ENCODE peak calls at places on chromosomes 3 and 15, in nine cellular contexts. N, B, O, L, K, W, U, F and T are unnamed samples.

GRCh38 chr3:98521897-98522537 is 685 bp downstream of the CLDND1 start:
- DNase-seq in N (peak; percentile 12), B (no peak), O (no peak), L (peak; percentile 46), K (no peak), W (peak; percentile 2), U (peak; percentile 32), F (peak; percentile 28), T (no peak)

GRCh38 chr3:58646503-58646902 is 20.1 kb downstream of the FAM3D start:
- DNase-seq in N (no peak), B (no peak), O (no peak), L (no peak), K (no peak), W (no peak), U (no peak), F (no peak), T (no peak)

GRCh38 chr3:119331661-119332060 is 37.5 kb downstream of the ARHGAP31 start:
- DNase-seq in N (no peak), B (no peak), O (no peak), L (no peak), K (no peak), W (no peak), U (no peak), F (no peak), T (no peak)

GRCh38 chr3:170589113-170589512 is 3.2 kb upstream of the SLC7A14 start:
- DNase-seq in N (no peak), B (no peak), O (no peak), L (no peak), K (no peak), W (no peak), U (no peak), F (no peak), T (no peak)

GRCh38 chr3:101084404-101084803 is 91.2 kb upstream of the ABI3BP start:
- DNase-seq in N (no peak), B (no peak), O (no peak), L (no peak), K (no peak), W (no peak), U (no peak), F (peak; percentile 13), T (no peak)

GRCh38 chr3:32814371-32814770 is 3.4 kb upstream of the TRIM71 start:
- DNase-seq in N (no peak), B (no peak), O (no peak), L (no peak), K (no peak), W (no peak), U (no peak), F (no peak), T (no peak)

GRCh38 chr3:14123308-14124222 is 1.1 kb downstream of the CHCHD4 start:
- DNase-seq in N (no peak), B (no peak), O (no peak), L (no peak), K (no peak), W (no peak), U (no peak), F (no peak), T (no peak)

GRCh38 chr3:194852836-194853508 is 167.3 kb downstream of the FAM43A start:
- DNase-seq in N (no peak), B (no peak), O (no peak), L (no peak), K (no peak), W (no peak), U (no peak), F (no peak), T (no peak)

GRCh38 chr3:37054370-37054769 is 61.1 kb downstream of the MLH1 start:
- DNase-seq in N (no peak), B (peak; percentile 4), O (no peak), L (no peak), K (no peak), W (no peak), U (no peak), F (no peak), T (peak; percentile 32)

GRCh38 chr3:116037954-116038911 is 407.1 kb downstream of the LSAMP start:
- DNase-seq in N (no peak), B (peak; percentile 15), O (no peak), L (no peak), K (no peak), W (no peak), U (no peak), F (no peak), T (peak; percentile 58)

GRCh38 chr15:32852771-32853170 is 135.0 kb downstream of the GREM1 start:
- DNase-seq in N (no peak), B (no peak), O (no peak), L (no peak), K (no peak), W (no peak), U (no peak), F (no peak), T (no peak)

GRCh38 chr15:96720656-96721055 is 390.2 kb downstream of the NR2F2 start:
- DNase-seq in N (no peak), B (no peak), O (no peak), L (no peak), K (no peak), W (no peak), U (no peak), F (no peak), T (no peak)

GRCh38 chr3:161035711-161036110 is 69.4 kb downstream of the B3GALNT1 start:
- DNase-seq in N (no peak), B (no peak), O (no peak), L (no peak), K (no peak), W (no peak), U (no peak), F (peak; percentile 93), T (no peak)

GRCh38 chr3:135916310-135916709 is 49.2 kb upstream of the PPP2R3A start:
- DNase-seq in N (no peak), B (no peak), O (no peak), L (no peak), K (no peak), W (no peak), U (no peak), F (no peak), T (no peak)

GRCh38 chr3:126961191-126961790 is 21.6 kb upstream of the PLXNA1 start:
- DNase-seq in N (no peak), B (no peak), O (peak; percentile 93), L (no peak), K (no peak), W (no peak), U (no peak), F (no peak), T (no peak)

GRCh38 chr3:157088506-157089454 is 71.2 kb downstream of the CCNL1 start:
- DNase-seq in N (peak; percentile 90), B (peak; percentile 74), O (peak; percentile 98), L (no peak), K (no peak), W (no peak), U (no peak), F (peak; percentile 93), T (peak; percentile 93)

GRCh38 chr3:54530091-54530490 is 397.8 kb downstream of the LRTM1 start:
- DNase-seq in N (no peak), B (no peak), O (no peak), L (no peak), K (no peak), W (no peak), U (no peak), F (no peak), T (no peak)

GRCh38 chr3:48502728-48503168 is 1.2 kb downstream of the SHISA5 start:
- DNase-seq in N (no peak), B (no peak), O (peak; percentile 69), L (no peak), K (peak; percentile 30), W (no peak), U (no peak), F (no peak), T (no peak)

GRCh38 chr3:170423001-170423615 is 4.4 kb downstream of the CLDN11 start:
- DNase-seq in N (no peak), B (no peak), O (no peak), L (no peak), K (no peak), W (no peak), U (no peak), F (no peak), T (no peak)

GRCh38 chr3:150543531-150543930 is 2.8 kb downstream of the SERP1 start:
- DNase-seq in N (no peak), B (no peak), O (no peak), L (no peak), K (no peak), W (no peak), U (no peak), F (no peak), T (no peak)

GRCh38 chr3:15330031-15330596 is 2.3 kb downstream of the SH3BP5 start:
- DNase-seq in N (no peak), B (no peak), O (peak; percentile 64), L (no peak), K (no peak), W (no peak), U (peak; percentile 10), F (no peak), T (no peak)

GRCh38 chr3:185337231-185337816 is 25.6 kb upstream of the MAP3K13 start:
- DNase-seq in N (no peak), B (no peak), O (no peak), L (no peak), K (no peak), W (no peak), U (no peak), F (no peak), T (no peak)

GRCh38 chr3:181729071-181729915 is 17.6 kb downstream of the SOX2 start:
- DNase-seq in N (no peak), B (no peak), O (no peak), L (no peak), K (no peak), W (no peak), U (no peak), F (no peak), T (no peak)

GRCh38 chr3:181909241-181909640 is 197.5 kb downstream of the SOX2 start:
- DNase-seq in N (no peak), B (no peak), O (no peak), L (no peak), K (no peak), W (no peak), U (no peak), F (no peak), T (no peak)

GRCh38 chr3:85003479-85003878 is 44.7 kb downstream of the CADM2 start:
- DNase-seq in N (no peak), B (no peak), O (no peak), L (no peak), K (no peak), W (no peak), U (no peak), F (no peak), T (no peak)

GRCh38 chr3:37200141-37200540 is 25.8 kb upstream of the LRRFIP2 start:
- DNase-seq in N (no peak), B (no peak), O (no peak), L (no peak), K (no peak), W (no peak), U (no peak), F (no peak), T (no peak)

GRCh38 chr15:40859206-40859851 is 14.7 kb downstream of the RHOV start:
- DNase-seq in N (peak; percentile 49), B (peak; percentile 80), O (peak; percentile 78), L (peak; percentile 81), K (peak; percentile 21), W (peak; percentile 77), U (peak; percentile 35), F (peak; percentile 50), T (no peak)

GRCh38 chr3:160413613-160414248 is 14.3 kb downstream of the SMC4 start:
- DNase-seq in N (peak; percentile 32), B (peak; percentile 19), O (peak; percentile 72), L (no peak), K (peak; percentile 34), W (peak; percentile 38), U (peak; percentile 30), F (peak; percentile 80), T (peak; percentile 19)

GRCh38 chr3:14548321-14548729 is 8.2 kb upstream of the GRIP2 start:
- DNase-seq in N (no peak), B (peak; percentile 44), O (peak; percentile 75), L (no peak), K (peak; percentile 12), W (no peak), U (peak; percentile 16), F (peak; percentile 34), T (no peak)

GRCh38 chr3:160450846-160451245 is 1.3 kb upstream of the TRIM59 start:
- DNase-seq in N (no peak), B (no peak), O (no peak), L (no peak), K (no peak), W (no peak), U (no peak), F (peak; percentile 37), T (no peak)

GRCh38 chr3:12752803-12753202 is 6.3 kb downstream of the TMEM40 start:
- DNase-seq in N (no peak), B (no peak), O (no peak), L (no peak), K (no peak), W (no peak), U (no peak), F (no peak), T (peak; percentile 40)